ENCODE peak calls at places on chromosomes 4 and X, in four cellular contexts. K, T, M and Q are unnamed samples.

GRCh38 chr4:176927664-176928063 is 134.9 kb upstream of the VEGFC start:
- DNase-seq in K (peak), T (no peak), M (no peak), Q (no peak)

GRCh38 chr4:36385951-36386561 is 104.6 kb downstream of the DTHD1 start:
- DNase-seq in K (no peak), T (no peak), M (no peak), Q (no peak)

GRCh38 chr4:120977435-120977997 is 55.0 kb upstream of the PRDM5 start:
- DNase-seq in K (peak), T (no peak), M (peak), Q (peak)

GRCh38 chr4:7719354-7720174 is 220.1 kb downstream of the AFAP1 start:
- DNase-seq in K (no peak), T (no peak), M (peak), Q (peak)

GRCh38 chr4:8515316-8516060 is 64.7 kb upstream of the GPR78 start:
- DNase-seq in K (peak), T (peak), M (no peak), Q (no peak)

GRCh38 chr4:106104276-106104675 is 209.0 kb downstream of the NPNT start:
- DNase-seq in K (no peak), T (no peak), M (no peak), Q (no peak)

GRCh38 chr4:99161700-99162099 is 17.6 kb upstream of the ADH4 start:
- DNase-seq in K (no peak), T (no peak), M (no peak), Q (no peak)

GRCh38 chr4:108454227-108454626 is 166.1 kb upstream of the RPL34 start:
- DNase-seq in K (no peak), T (no peak), M (no peak), Q (no peak)

GRCh38 chr4:101846550-101846949 is 56.0 kb downstream of the BANK1 start:
- DNase-seq in K (no peak), T (no peak), M (no peak), Q (no peak)

GRCh38 chr4:118974758-118975157 is 86.1 kb downstream of the SYNPO2 start:
- DNase-seq in K (peak), T (no peak), M (no peak), Q (no peak)

GRCh38 chrX:96576358-96576757 is 108.3 kb upstream of the DIAPH2 start:
- DNase-seq in K (peak), T (no peak), M (no peak), Q (no peak)

GRCh38 chrX:6238576-6238975 is 9.9 kb upstream of the NLGN4X start:
- DNase-seq in K (no peak), T (no peak), M (no peak), Q (no peak)

GRCh38 chr4:102780476-102781144 is 19.8 kb upstream of the MANBA start:
- DNase-seq in K (peak), T (no peak), M (no peak), Q (peak)

GRCh38 chrX:37776283-37776986 is 3.4 kb upstream of the CYBB start:
- DNase-seq in K (no peak), T (peak), M (no peak), Q (no peak)

GRCh38 chr4:123443401-123444297 is 47.1 kb downstream of the SPRY1 start:
- DNase-seq in K (peak), T (no peak), M (no peak), Q (no peak)

GRCh38 chr4:145931403-145931802 is 7.2 kb downstream of the ZNF827 start:
- DNase-seq in K (no peak), T (no peak), M (no peak), Q (no peak)

GRCh38 chr4:185538806-185539205 is 3.5 kb upstream of the PDLIM3 start:
- DNase-seq in K (no peak), T (no peak), M (no peak), Q (no peak)

GRCh38 chr4:31089815-31090214 is 369.6 kb downstream of the PCDH7 start:
- DNase-seq in K (peak), T (no peak), M (no peak), Q (no peak)

GRCh38 chr4:99968330-99968729 is 18.3 kb upstream of the H2AZ1 start:
- DNase-seq in K (peak), T (no peak), M (no peak), Q (no peak)

GRCh38 chr4:105059337-105059736 is 87.3 kb upstream of the TET2 start:
- DNase-seq in K (no peak), T (no peak), M (no peak), Q (no peak)

GRCh38 chr4:152032722-152033131 is 271.9 kb upstream of the GATB start:
- DNase-seq in K (peak), T (no peak), M (peak), Q (no peak)

GRCh38 chrX:138885886-138886285 is 174.4 kb upstream of the FGF13 start:
- DNase-seq in K (no peak), T (no peak), M (no peak), Q (no peak)

GRCh38 chr4:107125496-107125895 is 89.4 kb upstream of the DKK2 start:
- DNase-seq in K (no peak), T (no peak), M (no peak), Q (no peak)

GRCh38 chrX:11944486-11944885 is 186.4 kb downstream of the MSL3 start:
- DNase-seq in K (peak), T (no peak), M (no peak), Q (peak)

GRCh38 chrX:130523460-130524394 is 121.9 kb downstream of the RBMX2 start:
- DNase-seq in K (no peak), T (no peak), M (peak), Q (peak)

GRCh38 chr4:5566991-5567390 is 141.4 kb downstream of the EVC2 start:
- DNase-seq in K (no peak), T (no peak), M (no peak), Q (no peak)

GRCh38 chrX:149487292-149487691 is 17.8 kb downstream of the IDS start:
- DNase-seq in K (no peak), T (no peak), M (no peak), Q (peak)

GRCh38 chr4:31657859-31658258 is 937.7 kb downstream of the PCDH7 start:
- DNase-seq in K (peak), T (no peak), M (no peak), Q (no peak)

GRCh38 chr4:62210521-62210920 is 1010.4 kb downstream of the ADGRL3 start:
- DNase-seq in K (no peak), T (no peak), M (no peak), Q (no peak)

GRCh38 chr4:11446156-11446811 is 17.6 kb upstream of the HS3ST1 start:
- DNase-seq in K (peak), T (no peak), M (no peak), Q (no peak)

GRCh38 chr4:156968479-156968984 is 3.1 kb downstream of the PDGFC start:
- DNase-seq in K (peak), T (no peak), M (peak), Q (peak)

GRCh38 chr4:134070174-134070573 is 131.4 kb downstream of the PABPC4L start:
- DNase-seq in K (no peak), T (no peak), M (no peak), Q (no peak)

GRCh38 chrX:1582686-1583437 is 8.5 kb upstream of the AKAP17A start:
- DNase-seq in K (no peak), T (no peak), M (no peak), Q (no peak)

GRCh38 chr4:139227729-139228404 is 50.8 kb upstream of the ELF2 start:
- DNase-seq in K (no peak), T (no peak), M (no peak), Q (peak)

DNA sequence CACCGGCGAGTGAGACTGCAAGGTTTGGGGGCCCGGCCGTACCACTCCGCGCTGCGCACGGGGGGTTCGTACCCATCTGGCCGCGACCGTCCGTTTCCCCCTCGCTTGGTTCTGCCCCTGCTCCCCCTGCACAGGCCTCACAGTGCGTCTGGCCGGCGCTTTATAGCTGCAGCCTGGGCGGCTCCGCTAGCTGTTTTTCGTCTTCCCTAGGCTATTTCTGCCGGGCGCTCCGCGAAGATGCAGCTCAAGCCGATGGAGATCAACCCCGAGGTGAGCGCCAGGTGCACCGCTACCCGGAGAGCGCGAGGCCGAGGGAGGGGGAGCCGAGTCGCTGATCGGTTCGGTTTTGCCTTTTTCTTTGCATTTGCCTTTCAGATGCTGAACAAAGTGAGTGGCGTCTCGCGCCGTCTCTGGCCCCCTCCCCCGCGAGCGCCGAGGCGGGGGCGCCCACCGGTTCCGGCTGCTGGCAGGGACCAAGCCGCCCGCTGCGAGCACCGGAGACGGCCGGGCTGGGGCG is at the start of gene UCHL1:
- DNase-seq in K (peak), T (no peak), M (peak), Q (peak)
- TF ChIP-seq POLR2A in K (peak), T (no peak), M (no peak), Q (no peak)

GRCh38 chr4:82429728-82430192 is 502 bp downstream of the HNRNPDL start:
- DNase-seq in K (no peak), T (peak), M (no peak), Q (no peak)

GRCh38 chr4:82430193-82431025 is at the start of the genes ENOPH1 and HNRNPDL:
- DNase-seq in K (peak), T (peak), M (peak), Q (peak)

GRCh38 chr4:82431026-82431745 is 796 bp downstream of the ENOPH1 start:
- DNase-seq in K (peak), T (peak), M (peak), Q (no peak)

GRCh38 chr4:82428526-82428968 is 1.7 kb downstream of the HNRNPDL start:
- DNase-seq in K (no peak), T (no peak), M (no peak), Q (no peak)

DNA sequence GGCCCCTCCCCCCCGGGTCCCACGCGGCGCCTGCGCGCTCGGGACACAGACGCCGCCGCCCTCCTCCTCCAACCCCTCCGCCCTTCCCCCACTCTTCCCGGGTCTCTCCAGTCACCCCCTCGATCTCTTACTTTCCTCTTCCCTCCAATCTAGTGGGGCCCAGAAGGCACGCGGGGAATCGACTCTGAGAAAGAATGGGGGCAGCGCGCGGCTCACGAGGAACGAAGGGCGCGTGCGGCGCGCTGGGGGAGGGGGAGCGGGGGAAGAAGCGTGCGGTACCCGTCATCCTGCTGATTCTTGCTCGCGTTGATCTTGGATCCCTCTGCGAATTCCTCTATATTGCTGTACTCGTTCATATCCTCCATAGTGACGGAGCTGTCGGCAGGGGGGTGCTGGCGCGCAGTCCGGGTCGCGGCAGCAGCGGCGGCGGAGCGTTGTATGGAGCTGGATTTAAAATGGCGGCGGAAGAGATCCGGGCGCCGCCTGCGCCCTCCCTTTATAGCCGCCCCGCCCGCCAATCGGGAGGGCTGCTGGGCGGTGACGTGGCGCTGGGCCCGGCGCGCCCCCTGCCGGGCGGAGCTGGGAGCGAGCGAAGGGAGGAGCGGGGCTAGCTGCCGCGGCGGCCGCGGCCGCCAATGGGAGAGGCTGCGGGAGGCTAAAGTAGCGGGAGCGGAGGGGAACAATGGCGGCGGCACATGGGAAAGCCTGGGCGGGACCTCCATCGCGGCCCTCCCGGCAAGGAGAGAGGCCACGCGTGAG is 1.1 kb downstream of the HNRNPDL start:
- DNase-seq in K (peak), T (peak), M (peak), Q (peak)
- TF ChIP-seq POLR2A in K (peak), T (no peak), M (peak), Q (peak)

DNA sequence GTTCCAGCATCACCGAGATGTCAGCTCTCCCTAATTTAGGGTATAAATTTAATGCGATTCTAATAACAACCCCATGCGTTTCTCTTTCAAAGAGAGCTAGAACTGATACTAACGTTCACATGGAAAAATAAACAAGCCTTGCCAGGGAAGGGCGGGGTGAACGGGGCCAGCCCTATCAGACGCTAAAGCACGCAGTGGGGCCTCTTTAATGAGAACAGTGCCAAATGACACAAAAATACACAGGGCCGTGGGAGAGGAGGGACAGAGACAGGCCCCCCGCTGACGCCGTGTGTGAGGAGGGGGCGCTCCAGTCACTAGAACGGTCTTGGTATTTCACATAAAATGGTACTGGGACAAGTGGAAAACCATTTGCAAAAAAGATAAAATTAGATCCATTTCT is 21.3 kb upstream of the ADRA2C start:
- DNase-seq in K (no peak), T (no peak), M (no peak), Q (no peak)
- TF ChIP-seq POLR2A in K (no peak), T (no peak), M (no peak), Q (no peak)

GRCh38 chrX:47650164-47651042 is at the start of gene ELK1:
- DNase-seq in K (peak), T (peak), M (peak), Q (peak)
- TF ChIP-seq POLR2A in K (peak), T (no peak), M (peak), Q (peak)